ENCODE peak calls at places on chromosomes 16 and 17, in six cellular contexts. Y is mesothelial cell of epicardium, B is right atrium auricular region, F is HFFc6, Q is GM13977, J is gastrocnemius medialis. G is an unnamed sample.

GRCh38 chr17:51250314-51250840 is 9.5 kb downstream of the MBTD1 start:
- DNase-seq in Y (no peak), B (no peak), F (no peak), Q (no peak), J (no peak), G (no peak)

GRCh38 chr16:2090481-2090797 is 42.7 kb downstream of the TSC2 start:
- DNase-seq in Y (no peak), B (no peak), F (no peak), Q (no peak), J (peak), G (no peak)

GRCh38 chr16:22948603-22949368 is 134.8 kb downstream of the HS3ST2 start:
- DNase-seq in Y (no peak), B (peak), F (peak), Q (peak), J (peak), G (no peak)

GRCh38 chr17:29514792-29515191 is 52.0 kb downstream of the ABHD15 start:
- DNase-seq in Y (no peak), B (no peak), F (no peak), Q (no peak), J (no peak), G (no peak)

GRCh38 chr16:4500283-4500682 is 24.1 kb downstream of the HMOX2 start:
- DNase-seq in Y (no peak), B (no peak), F (peak), Q (no peak), J (peak), G (no peak)

GRCh38 chr16:4090476-4090875 is 25.8 kb downstream of the ADCY9 start:
- DNase-seq in Y (no peak), B (no peak), F (no peak), Q (no peak), J (peak), G (no peak)

GRCh38 chr17:62627904-62628603 is 584 bp downstream of the MRC2 start:
- DNase-seq in Y (peak), B (no peak), F (peak), Q (peak), J (no peak), G (no peak)

GRCh38 chr16:82782715-82783251 is 156.0 kb downstream of the CDH13 start:
- DNase-seq in Y (no peak), B (no peak), F (no peak), Q (no peak), J (peak), G (no peak)

GRCh38 chr17:49575524-49576120 is at the start of gene NXPH3:
- DNase-seq in Y (peak), B (peak), F (no peak), Q (peak), J (peak), G (peak)

GRCh38 chr16:67651039-67651438 is 6.1 kb downstream of the CARMIL2 start:
- DNase-seq in Y (no peak), B (no peak), F (no peak), Q (no peak), J (no peak), G (no peak)

GRCh38 chr16:50448522-50448921 is 79.7 kb upstream of the BRD7 start:
- DNase-seq in Y (no peak), B (no peak), F (no peak), Q (no peak), J (no peak), G (no peak)
- TF ChIP-seq CTCF in Y (no peak), B (no peak), F (no peak), Q (no peak), J (no peak), G (no peak)

DNA sequence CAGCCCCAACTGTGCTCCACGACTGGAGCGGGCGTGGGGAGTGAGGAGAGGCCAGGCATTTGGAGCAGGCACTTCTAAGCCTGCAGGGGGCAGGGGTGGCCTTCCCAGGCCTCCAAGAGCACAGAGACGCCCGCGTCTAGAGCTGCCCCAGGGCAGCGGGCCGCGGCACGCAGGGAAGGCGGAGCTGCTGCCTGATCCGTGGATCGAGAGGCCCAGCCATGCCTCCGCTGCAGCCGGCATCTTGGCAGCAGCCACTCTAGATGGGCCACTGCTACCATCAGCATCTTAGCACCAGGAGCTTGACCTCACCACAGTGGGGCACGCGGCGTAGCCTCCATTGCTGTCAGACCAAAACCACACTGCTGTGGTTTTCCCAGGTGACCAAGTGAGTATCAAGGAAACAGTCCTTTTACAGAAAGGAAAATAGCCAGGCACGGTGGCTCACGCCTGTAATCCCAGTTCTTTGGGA is 20.4 kb upstream of the WDR45B start:
- DNase-seq in Y (no peak), B (no peak), F (peak), Q (peak), J (peak), G (peak)
- TF ChIP-seq CTCF in Y (peak), B (peak), F (peak), Q (peak), J (peak), G (peak)

DNA sequence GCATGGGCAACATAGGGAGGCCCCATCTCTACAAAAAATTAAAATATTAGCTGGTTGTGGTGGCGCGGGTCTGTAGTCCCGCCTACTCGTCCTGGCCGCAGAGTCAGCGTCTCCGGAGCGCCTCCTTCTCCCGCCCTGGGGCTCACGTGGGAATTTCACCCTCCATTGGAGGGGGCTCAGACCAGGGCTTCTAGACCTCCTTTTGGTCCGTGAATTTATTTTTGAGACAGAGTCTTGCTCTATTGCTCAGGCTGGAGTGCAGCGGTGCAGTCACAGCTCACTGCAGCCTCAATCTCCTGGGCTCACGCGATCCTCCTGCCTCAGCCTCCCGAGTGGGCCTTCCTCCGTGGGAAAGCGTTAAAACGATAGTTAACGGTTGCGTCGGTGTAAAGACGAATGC is 394 bp upstream of the NME4 start:
- DNase-seq in Y (no peak), B (no peak), F (peak), Q (peak), J (no peak), G (no peak)
- TF ChIP-seq CTCF in Y (no peak), B (no peak), F (no peak), Q (no peak), J (no peak), G (no peak)

GRCh38 chr16:78230832-78231231 is 131.4 kb downstream of the WWOX start:
- DNase-seq in Y (no peak), B (no peak), F (no peak), Q (no peak), J (no peak), G (no peak)

GRCh38 chr16:78224342-78224741 is 124.9 kb downstream of the WWOX start:
- DNase-seq in Y (no peak), B (no peak), F (no peak), Q (no peak), J (no peak), G (no peak)

GRCh38 chr16:78228704-78229103 is 129.2 kb downstream of the WWOX start:
- DNase-seq in Y (no peak), B (no peak), F (no peak), Q (no peak), J (no peak), G (no peak)

DNA sequence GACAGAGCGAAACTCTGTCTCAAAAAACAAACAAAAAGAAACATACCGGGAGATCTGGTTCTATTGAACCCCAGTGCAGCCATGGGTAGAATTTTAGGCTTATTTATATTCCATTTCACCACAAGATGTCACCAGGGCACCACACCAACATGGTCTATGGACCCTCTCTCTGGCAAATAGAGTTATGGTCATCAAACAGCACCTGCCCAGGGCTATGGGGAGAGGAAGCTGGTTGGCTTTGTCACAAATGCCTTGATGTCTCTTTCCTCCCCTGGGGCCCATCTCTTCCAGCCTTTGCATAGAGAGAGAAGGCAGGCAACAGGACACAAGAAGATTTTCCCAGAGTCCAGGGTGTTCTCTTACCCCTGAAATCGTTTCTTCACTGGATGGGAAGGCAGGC is 128.4 kb downstream of the WWOX start:
- DNase-seq in Y (no peak), B (no peak), F (no peak), Q (no peak), J (no peak), G (no peak)
- TF ChIP-seq CTCF in Y (no peak), B (no peak), F (no peak), Q (no peak), J (peak), G (no peak)

GRCh38 chr16:69494993-69495392 is 70.6 kb downstream of the CYB5B start:
- DNase-seq in Y (no peak), B (no peak), F (no peak), Q (peak), J (no peak), G (no peak)
- TF ChIP-seq CTCF in Y (no peak), B (no peak), F (peak), Q (peak), J (no peak), G (peak)

GRCh38 chr17:33927732-33928133 is 327.4 kb upstream of the CCL2 start:
- DNase-seq in Y (no peak), B (no peak), F (no peak), Q (peak), J (no peak), G (no peak)
- TF ChIP-seq CTCF in Y (no peak), B (no peak), F (no peak), Q (peak), J (no peak), G (no peak)

GRCh38 chr16:76670125-76670857 is 393.1 kb downstream of the CNTNAP4 start:
- DNase-seq in Y (no peak), B (no peak), F (no peak), Q (no peak), J (no peak), G (no peak)

GRCh38 chr16:76665571-76666275 is 388.5 kb downstream of the CNTNAP4 start:
- DNase-seq in Y (no peak), B (no peak), F (no peak), Q (no peak), J (no peak), G (no peak)

GRCh38 chr16:76669288-76669687 is 392.1 kb downstream of the CNTNAP4 start:
- DNase-seq in Y (no peak), B (no peak), F (no peak), Q (no peak), J (no peak), G (no peak)

GRCh38 chr16:76668207-76668725 is 391.1 kb downstream of the CNTNAP4 start:
- DNase-seq in Y (no peak), B (no peak), F (no peak), Q (no peak), J (no peak), G (no peak)
- TF ChIP-seq CTCF in Y (no peak), B (no peak), F (no peak), Q (no peak), J (no peak), G (no peak)